ENCODE peak calls at places on chromosomes 13 and 19, in six cellular contexts. Q is uterus, I is MG63, L is lower lobe of right lung, O is IMR-90, D is ascending aorta. G is an unnamed sample. For H3K36me3, the result is how much of the 10 kb centered on the place peaks cover.

GRCh38 chr19:38392707-38393308 is 4.3 kb downstream of the SPRED3 start:
- DNase-seq in Q (no peak), I (no peak), L (no peak), O (peak), D (no peak), G (no peak)

GRCh38 chr13:37029617-37030016 is 29.0 kb downstream of the EXOSC8 start:
- DNase-seq in Q (no peak), I (no peak), L (no peak), O (peak), D (no peak), G (peak)

GRCh38 chr19:32824906-32825608 is 44.5 kb downstream of the SLC7A9 start:
- DNase-seq in Q (no peak), I (no peak), L (no peak), O (no peak), D (no peak), G (no peak)

GRCh38 chr13:109846185-109846584 is 59.8 kb upstream of the IRS2 start:
- DNase-seq in Q (no peak), I (no peak), L (no peak), O (no peak), D (no peak), G (no peak)

GRCh38 chr13:27793377-27794074 is 1.2 kb downstream of the GSX1 start:
- DNase-seq in Q (no peak), I (no peak), L (no peak), O (no peak), D (no peak), G (no peak)

GRCh38 chr13:49308977-49309408 is 61.3 kb downstream of the CDADC1 start:
- DNase-seq in Q (peak), I (no peak), L (no peak), O (peak), D (no peak), G (no peak)

GRCh38 chr13:40644838-40645620 is 21.4 kb downstream of the FOXO1 start:
- DNase-seq in Q (no peak), I (no peak), L (no peak), O (no peak), D (no peak), G (no peak)

GRCh38 chr13:43377955-43378354 is 354.6 kb downstream of the DNAJC15 start:
- DNase-seq in Q (no peak), I (peak), L (no peak), O (peak), D (no peak), G (peak)

GRCh38 chr19:39969266-39969665 is 1.7 kb upstream of the PSMC4 start:
- DNase-seq in Q (no peak), I (no peak), L (no peak), O (peak), D (no peak), G (no peak)

GRCh38 chr19:46903458-46903857 is 42.7 kb downstream of the ARHGAP35 start:
- DNase-seq in Q (no peak), I (no peak), L (no peak), O (no peak), D (no peak), G (no peak)

GRCh38 chr19:756821-757688 is 6.1 kb downstream of the MISP start:
- DNase-seq in Q (no peak), I (no peak), L (no peak), O (no peak), D (no peak), G (no peak)

GRCh38 chr13:41502676-41503075 is 45.3 kb downstream of the RGCC start:
- DNase-seq in Q (no peak), I (no peak), L (no peak), O (no peak), D (no peak), G (no peak)

GRCh38 chr19:2680808-2681207 is 21.7 kb downstream of the GNG7 start:
- DNase-seq in Q (no peak), I (no peak), L (no peak), O (no peak), D (no peak), G (no peak)

GRCh38 chr19:53192771-53193533 is at the start of gene ZNF665:
- DNase-seq in Q (peak), I (no peak), L (peak), O (peak), D (peak), G (peak)

GRCh38 chr19:10514211-10515145 is 2.8 kb downstream of the S1PR5 start:
- DNase-seq in Q (no peak), I (no peak), L (no peak), O (no peak), D (no peak), G (no peak)

GRCh38 chr19:10104665-10105221 is 1.4 kb upstream of the PPAN start:
- DNase-seq in Q (no peak), I (no peak), L (no peak), O (no peak), D (no peak), G (no peak)

GRCh38 chr19:1512671-1513491 is at the start of gene ADAMTSL5:
- DNase-seq in Q (peak), I (peak), L (no peak), O (peak), D (no peak), G (peak)

GRCh38 chr19:52945652-52946321 is 16.9 kb downstream of the ZNF816 start:
- DNase-seq in Q (no peak), I (no peak), L (no peak), O (no peak), D (no peak), G (no peak)

GRCh38 chr19:13812544-13812943 is 17.3 kb downstream of the ZSWIM4 start:
- DNase-seq in Q (no peak), I (no peak), L (no peak), O (no peak), D (no peak), G (no peak)

GRCh38 chr13:84460989-84461388 is 578.7 kb upstream of the SLITRK1 start:
- DNase-seq in Q (no peak), I (no peak), L (no peak), O (no peak), D (no peak), G (no peak)

GRCh38 chr19:35348909-35349611 is 1.4 kb downstream of the FFAR1 start:
- DNase-seq in Q (no peak), I (no peak), L (peak), O (no peak), D (no peak), G (no peak)

GRCh38 chr13:28529836-28530235 is 34.9 kb upstream of the FLT1 start:
- DNase-seq in Q (no peak), I (no peak), L (no peak), O (no peak), D (no peak), G (no peak)

GRCh38 chr19:7902796-7903243 is 857 bp upstream of the MAP2K7 start:
- DNase-seq in Q (peak), I (no peak), L (no peak), O (no peak), D (no peak), G (no peak)

GRCh38 chr13:25762795-25763377 is 288.9 kb downstream of the SHISA2 start:
- DNase-seq in Q (no peak), I (no peak), L (no peak), O (no peak), D (no peak), G (peak)

GRCh38 chr19:3608750-3609322 is 2.2 kb upstream of the TBXA2R start:
- DNase-seq in Q (no peak), I (no peak), L (peak), O (no peak), D (no peak), G (no peak)

GRCh38 chr19:862529-863304 is 3.3 kb downstream of the CFD start:
- DNase-seq in Q (peak), I (peak), L (peak), O (peak), D (no peak), G (peak)

GRCh38 chr13:43293986-43294880 is 270.8 kb downstream of the DNAJC15 start:
- DNase-seq in Q (no peak), I (no peak), L (no peak), O (peak), D (no peak), G (peak)

GRCh38 chr13:75312884-75313520 is 169.0 kb downstream of the TBC1D4 start:
- DNase-seq in Q (no peak), I (no peak), L (no peak), O (no peak), D (no peak), G (no peak)

GRCh38 chr19:7216373-7216902 is 77.8 kb downstream of the INSR start:
- DNase-seq in Q (no peak), I (no peak), L (no peak), O (no peak), D (no peak), G (no peak)

GRCh38 chr13:73938375-73939070 is 195.7 kb downstream of the KLF12 start:
- DNase-seq in Q (no peak), I (peak), L (no peak), O (peak), D (no peak), G (peak)

GRCh38 chr13:113258655-113259054 is 38.4 kb upstream of the LAMP1 start:
- DNase-seq in Q (no peak), I (no peak), L (no peak), O (no peak), D (no peak), G (no peak)
- H3K36me3 ChIP-seq in Q (under half), I (half or more), L (half or more), O (under half), D (half or more), G (under half)

GRCh38 chr19:18832331-18833140 is 777 bp downstream of the UPF1 start:
- DNase-seq in Q (no peak), I (peak), L (no peak), O (no peak), D (no peak), G (peak)

GRCh38 chr19:18833849-18834643 is 2.3 kb downstream of the UPF1 start:
- DNase-seq in Q (no peak), I (no peak), L (no peak), O (no peak), D (no peak), G (no peak)

GRCh38 chr19:18831524-18832330 is at the start of gene UPF1:
- DNase-seq in Q (peak), I (peak), L (peak), O (peak), D (peak), G (peak)

GRCh38 chr19:18833141-18833476 is 1.4 kb downstream of the UPF1 start:
- DNase-seq in Q (no peak), I (no peak), L (no peak), O (no peak), D (no peak), G (no peak)

DNA sequence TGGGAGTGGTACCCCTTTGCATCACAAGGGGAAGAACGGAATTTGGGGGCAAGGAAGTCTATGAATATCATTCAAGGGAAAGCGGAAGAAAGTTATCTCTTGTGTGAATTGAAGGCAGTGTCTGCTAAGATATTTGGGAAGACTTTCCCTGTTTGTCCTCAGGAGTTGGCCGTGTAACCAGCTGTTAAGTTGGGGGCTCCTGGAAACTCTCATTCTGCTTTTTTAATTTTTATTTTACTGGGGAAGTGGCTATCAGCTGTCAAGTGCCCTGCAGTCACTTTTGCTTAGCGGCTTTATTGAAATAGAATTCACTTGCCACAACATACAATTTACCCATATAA is 2.9 kb downstream of the UPF1 start:
- DNase-seq in Q (no peak), I (no peak), L (no peak), O (no peak), D (no peak), G (no peak)
- H3K36me3 ChIP-seq in Q (under half), I (half or more), L (under half), O (under half), D (under half), G (under half)

GRCh38 chr13:113176292-113176691 is 17.8 kb downstream of the PROZ start:
- DNase-seq in Q (no peak), I (no peak), L (no peak), O (no peak), D (no peak), G (no peak)
- H3K36me3 ChIP-seq in Q (under half), I (half or more), L (half or more), O (half or more), D (half or more), G (under half)

DNA sequence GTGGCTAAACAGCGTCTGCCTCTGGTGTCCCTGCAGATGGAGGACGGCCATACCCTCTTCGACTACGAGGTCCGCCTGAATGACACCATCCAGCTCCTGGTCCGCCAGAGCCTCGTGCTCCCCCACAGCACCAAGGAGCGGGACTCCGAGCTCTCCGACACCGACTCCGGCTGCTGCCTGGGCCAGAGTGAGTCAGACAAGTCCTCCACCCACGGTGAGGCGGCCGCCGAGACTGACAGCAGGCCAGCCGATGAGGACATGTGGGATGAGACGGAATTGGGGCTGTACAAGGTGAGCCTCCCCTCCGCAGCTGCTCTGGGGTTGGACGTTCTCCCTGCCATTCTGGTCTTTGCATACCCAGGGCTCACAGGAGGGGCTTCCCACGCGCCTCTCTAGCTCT is 19.9 kb downstream of the UHRF1 start:
- DNase-seq in Q (peak), I (no peak), L (no peak), O (no peak), D (no peak), G (peak)
- H3K36me3 ChIP-seq in Q (under half), I (under half), L (under half), O (under half), D (under half), G (under half)

DNA sequence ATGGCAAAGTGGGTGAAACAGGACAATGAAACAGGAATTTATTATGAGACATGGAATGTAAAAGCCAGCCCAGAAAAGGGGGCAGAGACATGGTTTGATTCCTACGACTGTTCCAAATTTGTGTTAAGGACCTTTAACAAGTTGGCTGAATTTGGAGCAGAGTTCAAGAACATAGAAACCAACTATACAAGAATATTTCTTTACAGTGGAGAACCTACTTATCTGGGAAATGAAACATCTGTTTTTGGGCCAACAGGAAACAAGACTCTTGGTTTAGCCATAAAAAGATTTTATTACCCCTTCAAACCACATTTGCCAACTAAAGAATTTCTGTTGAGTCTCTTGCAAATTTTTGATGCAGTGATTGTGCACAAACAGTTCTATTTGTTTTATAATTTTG is 8.6 kb downstream of the CLN5 start:
- DNase-seq in Q (no peak), I (no peak), L (no peak), O (no peak), D (no peak), G (no peak)
- H3K36me3 ChIP-seq in Q (under half), I (under half), L (under half), O (under half), D (half or more), G (under half)